ENCODE peak calls at places on chromosomes 6 and 20, in six cellular contexts. U is NCI-H1105, E is progenitor cell of endocrine pancreas, R is B cell, L is SK-N-SH, P is HFFc6. C is an unnamed sample.
A peak's percentile ranks its signal among the peaks of the same experiment; 100 is the strongest.

GRCh38 chr20:45792513-45793118 is 862 bp downstream of the DNTTIP1 start:
- DNase-seq in E (no peak), U (no peak), R (no peak), P (no peak), L (no peak), C (no peak)

GRCh38 chr6:139801571-139802321 is 427.3 kb upstream of the CITED2 start:
- DNase-seq in R (no peak), E (no peak), P (no peak), U (no peak), L (no peak), C (no peak)

GRCh38 chr20:22729180-22729579 is 144.8 kb upstream of the FOXA2 start:
- DNase-seq in R (no peak), L (no peak), U (no peak), E (no peak), P (no peak), C (no peak)

GRCh38 chr6:37566209-37566859 is 66.6 kb upstream of the CCDC167 start:
- DNase-seq in E (peak; percentile 66), P (no peak), R (peak; percentile 85), L (peak; percentile 94), U (peak; percentile 80), C (no peak)

GRCh38 chr6:26020983-26021349 is 58.4 kb downstream of the TRIM38 start:
- DNase-seq in U (no peak), L (no peak), R (peak; percentile 76), P (no peak), E (peak; percentile 28), C (no peak)

GRCh38 chr6:165236326-165236725 is 73.1 kb downstream of the C6orf118 start:
- DNase-seq in R (no peak), L (no peak), P (no peak), U (no peak), E (no peak), C (no peak)

GRCh38 chr20:25269833-25270170 is 21.9 kb downstream of the PYGB start:
- DNase-seq in R (no peak), P (no peak), E (no peak), U (no peak), L (no peak), C (no peak)

GRCh38 chr20:59175861-59176260 is 12.2 kb downstream of the ZNF831 start:
- DNase-seq in P (no peak), R (no peak), L (no peak), E (no peak), U (no peak), C (no peak)

GRCh38 chr6:107267634-107268033 is 152.3 kb upstream of the BEND3 start:
- DNase-seq in E (no peak), L (no peak), R (no peak), U (no peak), P (no peak), C (no peak)

GRCh38 chr6:137799950-137800568 is 67.0 kb upstream of the TNFAIP3 start:
- DNase-seq in L (peak; percentile 4), P (peak; percentile 47), U (peak; percentile 40), R (peak; percentile 78), E (no peak), C (no peak)

GRCh38 chr6:25085761-25086160 is 150.0 kb upstream of the RIPOR2 start:
- DNase-seq in L (no peak), P (no peak), U (no peak), R (peak; percentile 43), E (no peak), C (no peak)

GRCh38 chr6:21441386-21441785 is 152.2 kb upstream of the SOX4 start:
- DNase-seq in P (no peak), R (no peak), E (no peak), U (no peak), L (no peak), C (no peak)

GRCh38 chr6:33168202-33168601 is 24.1 kb downstream of the COL11A2 start:
- DNase-seq in E (no peak), U (no peak), L (no peak), P (no peak), R (no peak), C (no peak)

GRCh38 chr20:31691646-31692275 is 30.9 kb downstream of the BCL2L1 start:
- DNase-seq in P (peak; percentile 39), L (no peak), E (no peak), U (no peak), R (no peak), C (no peak)

GRCh38 chr6:21987501-21987957 is 309.3 kb downstream of the PRL start:
- DNase-seq in P (peak; percentile 77), L (peak; percentile 63), U (no peak), E (no peak), R (peak; percentile 17), C (peak; percentile 97)

GRCh38 chr6:161166176-161166575 is 107.7 kb downstream of the AGPAT4 start:
- DNase-seq in P (no peak), E (no peak), R (no peak), L (no peak), U (no peak), C (no peak)